ENCODE peak calls at places on chromosomes 11 and 22, in six cellular contexts. M is foreskin fibroblast, E is breast epithelium, O is tibial nerve, X is fibroblast of villous mesenchyme, Q is H1. C is an unnamed sample.

GRCh38 chr11:19735512-19735911 is 22.9 kb downstream of the NAV2 start:
- DNase-seq in M (peak), E (no peak), O (no peak), X (peak), Q (no peak), C (no peak)

GRCh38 chr11:130071211-130071712 is 1.6 kb downstream of the APLP2 start:
- DNase-seq in M (peak), E (no peak), O (no peak), X (peak), Q (no peak), C (no peak)

GRCh38 chr11:65310756-65311155 is 3.9 kb upstream of the CDC42EP2 start:
- DNase-seq in M (peak), E (no peak), O (no peak), X (no peak), Q (no peak), C (no peak)

GRCh38 chr11:32400196-32400595 is 35.1 kb downstream of the WT1 start:
- DNase-seq in M (no peak), E (no peak), O (no peak), X (peak), Q (no peak), C (no peak)

GRCh38 chr11:36469063-36469462 is 41.0 kb downstream of the TRAF6 start:
- DNase-seq in M (no peak), E (no peak), O (no peak), X (no peak), Q (peak), C (no peak)

GRCh38 chr11:121534131-121535093 is 81.6 kb upstream of the SORL1-AS1 start:
- DNase-seq in M (peak), E (no peak), O (no peak), X (peak), Q (no peak), C (no peak)

GRCh38 chr22:39097098-39098020 is at the start of gene APOBEC3H:
- DNase-seq in M (peak), E (peak), O (peak), X (peak), Q (no peak), C (no peak)

GRCh38 chr22:49585695-49586243 is 241.9 kb downstream of the BRD1 start:
- DNase-seq in M (no peak), E (no peak), O (no peak), X (no peak), Q (no peak), C (no peak)

GRCh38 chr22:17780116-17780740 is 6.0 kb upstream of the BID start:
- DNase-seq in M (no peak), E (no peak), O (no peak), X (no peak), Q (no peak), C (no peak)
- H3K4me3 ChIP-seq in M (no peak), E (no peak), O (no peak), X (no peak), Q (no peak), C (no peak)

DNA sequence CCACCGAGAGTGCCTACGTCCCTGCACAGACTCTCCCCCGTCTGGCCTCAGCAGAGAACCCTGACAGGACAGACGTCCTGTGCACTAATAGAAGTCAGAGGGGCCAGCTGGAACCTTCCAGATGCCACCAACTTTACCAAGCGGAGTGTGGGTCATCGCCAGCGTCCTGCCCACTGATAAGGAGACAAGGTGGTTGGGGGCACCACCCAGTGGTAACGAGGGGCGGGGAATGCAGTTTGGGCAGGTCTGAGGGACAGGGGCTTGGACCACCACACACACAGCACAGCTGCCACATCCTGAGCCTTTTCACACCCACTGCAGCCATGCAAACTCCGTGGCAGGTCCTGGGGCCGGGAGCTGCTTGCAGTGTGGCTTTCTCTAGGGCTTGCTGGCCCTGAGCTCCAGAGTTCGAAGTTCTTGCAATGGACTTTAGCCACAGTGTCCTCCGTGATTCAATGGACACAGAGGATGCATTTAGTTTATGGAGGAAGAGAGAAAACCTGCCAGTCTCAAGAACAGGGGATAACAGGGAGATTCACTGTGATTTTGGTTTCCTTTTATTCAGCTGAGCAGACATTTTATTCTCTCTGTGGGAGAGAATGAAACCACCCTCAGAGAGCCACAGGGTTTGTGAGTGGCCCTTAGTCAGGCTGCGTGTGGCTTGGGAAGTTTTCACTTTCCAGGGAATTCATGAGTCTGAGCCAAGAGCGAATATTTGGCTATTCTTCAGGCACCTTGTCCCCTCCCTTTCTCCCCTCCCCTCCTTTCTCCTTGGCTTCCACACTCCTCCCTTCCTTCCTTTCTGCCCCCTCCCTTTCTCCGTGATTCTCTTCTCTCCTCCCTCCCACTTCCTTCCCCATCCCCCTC is 13.1 kb downstream of the MRGPRG start:
- DNase-seq in M (no peak), E (no peak), O (no peak), X (no peak), Q (no peak), C (no peak)
- H3K4me3 ChIP-seq in M (no peak), E (no peak), O (no peak), X (no peak), Q (no peak), C (no peak)

GRCh38 chr22:41366323-41367014 is 15.3 kb upstream of the TEF start:
- DNase-seq in M (peak), E (no peak), O (no peak), X (no peak), Q (no peak), C (no peak)
- H3K4me3 ChIP-seq in M (no peak), E (peak), O (peak), X (no peak), Q (no peak), C (peak)

GRCh38 chr11:2209370-2209801 is 37.8 kb upstream of the TH start:
- DNase-seq in M (no peak), E (no peak), O (no peak), X (no peak), Q (peak), C (no peak)

GRCh38 chr11:2209900-2210321 is 38.3 kb upstream of the TH start:
- DNase-seq in M (no peak), E (peak), O (no peak), X (no peak), Q (peak), C (no peak)

GRCh38 chr11:2207212-2207611 is 35.6 kb upstream of the TH start:
- DNase-seq in M (no peak), E (no peak), O (no peak), X (no peak), Q (peak), C (no peak)

GRCh38 chr11:2207773-2208621 is 36.4 kb upstream of the TH start:
- DNase-seq in M (no peak), E (peak), O (no peak), X (no peak), Q (peak), C (no peak)

GRCh38 chr11:2208691-2209369 is 37.2 kb upstream of the TH start:
- DNase-seq in M (no peak), E (peak), O (no peak), X (no peak), Q (peak), C (no peak)
- H3K4me3 ChIP-seq in M (no peak), E (peak), O (no peak), X (no peak), Q (no peak), C (no peak)

DNA sequence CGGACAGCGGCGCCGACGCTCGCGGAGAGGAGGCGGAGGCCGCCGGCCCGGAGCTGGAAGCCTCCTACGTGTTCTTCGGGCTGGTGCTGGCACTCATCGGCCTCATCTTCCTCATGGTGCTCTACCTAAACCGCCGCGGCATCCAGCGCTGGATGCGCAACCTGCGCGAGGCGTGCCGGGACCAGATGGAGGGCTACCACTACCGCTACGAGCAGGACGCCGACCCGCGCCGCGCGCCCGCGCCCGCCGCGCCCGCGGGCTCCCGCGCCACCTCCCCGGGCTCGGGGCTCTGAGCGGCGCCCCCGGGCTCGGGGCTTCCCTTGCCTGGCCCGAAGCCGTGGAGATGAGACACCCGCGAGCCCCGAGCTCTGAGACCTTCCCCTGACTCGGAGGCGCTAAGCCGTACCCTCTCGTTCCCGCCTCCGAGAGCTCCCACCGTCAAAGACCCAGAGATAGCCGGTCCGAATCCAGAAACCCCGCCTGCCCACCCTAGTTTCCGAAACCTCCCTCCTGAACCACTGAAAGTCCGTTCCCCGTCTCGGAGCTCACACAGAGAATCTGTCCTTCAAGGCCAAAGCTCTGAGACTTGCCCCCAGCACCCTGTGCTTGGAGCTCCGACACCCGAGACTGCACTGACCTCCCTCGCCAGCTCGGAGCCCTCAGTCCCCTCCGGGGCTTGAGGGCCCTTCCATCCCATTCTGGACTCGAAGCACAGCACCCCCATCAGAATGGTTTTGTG is 1.5 kb downstream of the TPBGL start:
- DNase-seq in M (no peak), E (no peak), O (no peak), X (no peak), Q (no peak), C (no peak)
- H3K4me3 ChIP-seq in M (peak), E (peak), O (peak), X (peak), Q (peak), C (peak)

GRCh38 chr11:11422291-11423128 is 69.5 kb upstream of the CSNK2A3 start:
- DNase-seq in M (peak), E (no peak), O (no peak), X (no peak), Q (no peak), C (peak)
- H3K4me3 ChIP-seq in M (no peak), E (no peak), O (no peak), X (no peak), Q (no peak), C (no peak)

GRCh38 chr22:23698673-23699235 is 7.9 kb downstream of the RGL4 start:
- DNase-seq in M (no peak), E (no peak), O (no peak), X (no peak), Q (no peak), C (no peak)
- H3K4me3 ChIP-seq in M (no peak), E (no peak), O (no peak), X (no peak), Q (no peak), C (no peak)

GRCh38 chr22:35746248-35746647 is 28.6 kb downstream of the APOL5 start:
- DNase-seq in M (peak), E (no peak), O (no peak), X (no peak), Q (no peak), C (no peak)

GRCh38 chr22:35752172-35752832 is 34.6 kb downstream of the APOL5 start:
- DNase-seq in M (no peak), E (no peak), O (no peak), X (no peak), Q (no peak), C (no peak)

GRCh38 chr22:35746946-35747703 is 29.5 kb downstream of the APOL5 start:
- DNase-seq in M (peak), E (no peak), O (no peak), X (no peak), Q (no peak), C (no peak)

GRCh38 chr22:35752833-35753189 is 35.1 kb downstream of the APOL5 start:
- DNase-seq in M (no peak), E (no peak), O (no peak), X (peak), Q (no peak), C (no peak)

DNA sequence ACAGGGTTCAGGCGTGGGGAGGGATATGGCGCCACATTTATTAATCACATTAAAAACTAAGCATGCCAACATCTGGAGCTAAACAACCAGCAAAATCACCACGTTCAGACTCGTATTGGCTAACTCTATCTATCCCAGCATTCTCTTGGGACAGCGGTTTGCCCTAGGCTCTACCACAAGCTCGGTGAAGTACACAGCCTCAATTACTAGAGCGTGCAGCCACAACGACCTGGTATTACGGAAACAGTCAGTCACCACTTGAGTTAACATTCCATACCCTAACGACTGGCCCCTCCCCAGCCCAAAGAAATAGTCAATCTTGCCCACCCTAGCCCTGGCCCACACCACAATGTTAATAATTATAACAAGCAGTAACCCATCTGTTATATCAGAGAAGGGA is 32.1 kb downstream of the APOL5 start:
- DNase-seq in M (peak), E (no peak), O (no peak), X (no peak), Q (no peak), C (no peak)
- H3K4me3 ChIP-seq in M (no peak), E (no peak), O (no peak), X (no peak), Q (no peak), C (no peak)